ENCODE peak calls at places on chromosomes 2 and 18, in ten cellular contexts. One of them, this sample, is unnamed.
A peak's percentile ranks its signal among the peaks of the same experiment; 100 is the strongest.

GRCh38 chr2:27779417-27780055 is 8.0 kb downstream of the MRPL33 start:
- DNase-seq in HCT116: no peak
- DNase-seq in Peyer's patch: no peak
- DNase-seq in breast epithelium: no peak
- DNase-seq in IMR-90: no peak
- DNase-seq in upper lobe of left lung: no peak
- DNase-seq in A549: no peak
- DNase-seq in transverse colon: no peak
- DNase-seq in K562: no peak
- DNase-seq in tibial nerve: no peak
- DNase-seq in this sample: no peak

GRCh38 chr2:3761328-3761727 is 58.0 kb downstream of the DCDC2C start:
- DNase-seq in HCT116: no peak
- DNase-seq in Peyer's patch: no peak
- DNase-seq in breast epithelium: no peak
- DNase-seq in IMR-90: no peak
- DNase-seq in upper lobe of left lung: no peak
- DNase-seq in A549: no peak
- DNase-seq in transverse colon: no peak
- DNase-seq in K562: no peak
- DNase-seq in tibial nerve: no peak
- DNase-seq in this sample: no peak

GRCh38 chr2:120398961-120399888 is 53.3 kb downstream of the INHBB start:
- DNase-seq in HCT116: peak; percentile 41
- DNase-seq in Peyer's patch: no peak
- DNase-seq in breast epithelium: peak; percentile 73
- DNase-seq in IMR-90: no peak
- DNase-seq in upper lobe of left lung: no peak
- DNase-seq in A549: peak; percentile 94
- DNase-seq in transverse colon: peak; percentile 1
- DNase-seq in K562: peak; percentile 27
- DNase-seq in tibial nerve: no peak
- DNase-seq in this sample: peak; percentile 51

GRCh38 chr18:38198956-38199355 is 633.4 kb upstream of the CELF4 start:
- DNase-seq in HCT116: no peak
- DNase-seq in Peyer's patch: no peak
- DNase-seq in breast epithelium: no peak
- DNase-seq in IMR-90: no peak
- DNase-seq in upper lobe of left lung: no peak
- DNase-seq in A549: no peak
- DNase-seq in transverse colon: no peak
- DNase-seq in K562: no peak
- DNase-seq in tibial nerve: no peak
- DNase-seq in this sample: no peak

GRCh38 chr2:189179607-189179979 is at the start of gene COL5A2:
- DNase-seq in HCT116: no peak
- DNase-seq in Peyer's patch: peak; percentile 16
- DNase-seq in breast epithelium: peak; percentile 25
- DNase-seq in IMR-90: peak; percentile 91
- DNase-seq in upper lobe of left lung: no peak
- DNase-seq in A549: peak; percentile 15
- DNase-seq in transverse colon: peak; percentile 24
- DNase-seq in K562: no peak
- DNase-seq in tibial nerve: peak; percentile 23
- DNase-seq in this sample: no peak

GRCh38 chr2:27627963-27628766 is 647 bp downstream of the CCDC121 start:
- DNase-seq in HCT116: peak; percentile 18
- DNase-seq in Peyer's patch: no peak
- DNase-seq in breast epithelium: no peak
- DNase-seq in IMR-90: peak; percentile 96
- DNase-seq in upper lobe of left lung: no peak
- DNase-seq in A549: peak; percentile 25
- DNase-seq in transverse colon: no peak
- DNase-seq in K562: no peak
- DNase-seq in tibial nerve: no peak
- DNase-seq in this sample: no peak

GRCh38 chr2:85799215-85799956 is 45.6 kb downstream of the ATOH8 start:
- DNase-seq in HCT116: peak; percentile 19
- DNase-seq in Peyer's patch: no peak
- DNase-seq in breast epithelium: peak; percentile 38
- DNase-seq in IMR-90: no peak
- DNase-seq in upper lobe of left lung: peak; percentile 72
- DNase-seq in A549: peak; percentile 77
- DNase-seq in transverse colon: peak; percentile 12
- DNase-seq in K562: no peak
- DNase-seq in tibial nerve: no peak
- DNase-seq in this sample: peak; percentile 60

GRCh38 chr2:96692094-96692971 is 47.5 kb downstream of the LMAN2L start:
- DNase-seq in HCT116: no peak
- DNase-seq in Peyer's patch: no peak
- DNase-seq in breast epithelium: no peak
- DNase-seq in IMR-90: no peak
- DNase-seq in upper lobe of left lung: no peak
- DNase-seq in A549: no peak
- DNase-seq in transverse colon: no peak
- DNase-seq in K562: no peak
- DNase-seq in tibial nerve: no peak
- DNase-seq in this sample: peak; percentile 42

GRCh38 chr2:146214394-146214929 is 1630.4 kb upstream of the ACVR2A start:
- DNase-seq in HCT116: no peak
- DNase-seq in Peyer's patch: no peak
- DNase-seq in breast epithelium: no peak
- DNase-seq in IMR-90: no peak
- DNase-seq in upper lobe of left lung: no peak
- DNase-seq in A549: no peak
- DNase-seq in transverse colon: no peak
- DNase-seq in K562: no peak
- DNase-seq in tibial nerve: no peak
- DNase-seq in this sample: no peak

GRCh38 chr2:98348066-98348561 is 1.9 kb downstream of the CNGA3 start:
- DNase-seq in HCT116: no peak
- DNase-seq in Peyer's patch: no peak
- DNase-seq in breast epithelium: no peak
- DNase-seq in IMR-90: no peak
- DNase-seq in upper lobe of left lung: no peak
- DNase-seq in A549: no peak
- DNase-seq in transverse colon: no peak
- DNase-seq in K562: no peak
- DNase-seq in tibial nerve: no peak
- DNase-seq in this sample: no peak

GRCh38 chr2:54522624-54523281 is 66.6 kb downstream of the SPTBN1 start:
- DNase-seq in HCT116: peak; percentile 60
- DNase-seq in Peyer's patch: peak; percentile 61
- DNase-seq in breast epithelium: peak; percentile 40
- DNase-seq in IMR-90: peak; percentile 59
- DNase-seq in upper lobe of left lung: peak; percentile 66
- DNase-seq in A549: peak; percentile 64
- DNase-seq in transverse colon: peak; percentile 67
- DNase-seq in K562: peak; percentile 75
- DNase-seq in tibial nerve: no peak
- DNase-seq in this sample: peak; percentile 80

GRCh38 chr2:3535794-3536681 is 16.7 kb upstream of the ADI1 start:
- DNase-seq in HCT116: peak; percentile 26
- DNase-seq in Peyer's patch: no peak
- DNase-seq in breast epithelium: peak; percentile 31
- DNase-seq in IMR-90: peak; percentile 94
- DNase-seq in upper lobe of left lung: peak; percentile 64
- DNase-seq in A549: no peak
- DNase-seq in transverse colon: peak; percentile 33
- DNase-seq in K562: peak; percentile 47
- DNase-seq in tibial nerve: peak; percentile 49
- DNase-seq in this sample: peak; percentile 86

GRCh38 chr2:105557515-105557914 is 158.7 kb upstream of the FHL2 start:
- DNase-seq in HCT116: no peak
- DNase-seq in Peyer's patch: no peak
- DNase-seq in breast epithelium: no peak
- DNase-seq in IMR-90: no peak
- DNase-seq in upper lobe of left lung: no peak
- DNase-seq in A549: no peak
- DNase-seq in transverse colon: no peak
- DNase-seq in K562: no peak
- DNase-seq in tibial nerve: no peak
- DNase-seq in this sample: no peak

GRCh38 chr2:166230024-166230723 is 102.4 kb upstream of the SCN1A start:
- DNase-seq in HCT116: no peak
- DNase-seq in Peyer's patch: no peak
- DNase-seq in breast epithelium: no peak
- DNase-seq in IMR-90: peak; percentile 70
- DNase-seq in upper lobe of left lung: no peak
- DNase-seq in A549: no peak
- DNase-seq in transverse colon: no peak
- DNase-seq in K562: no peak
- DNase-seq in tibial nerve: no peak
- DNase-seq in this sample: no peak

GRCh38 chr2:74188696-74189095 is 9.7 kb upstream of the MTHFD2 start:
- DNase-seq in HCT116: no peak
- DNase-seq in Peyer's patch: no peak
- DNase-seq in breast epithelium: no peak
- DNase-seq in IMR-90: no peak
- DNase-seq in upper lobe of left lung: no peak
- DNase-seq in A549: no peak
- DNase-seq in transverse colon: no peak
- DNase-seq in K562: no peak
- DNase-seq in tibial nerve: no peak
- DNase-seq in this sample: no peak

GRCh38 chr2:43067254-43068052 is 159.0 kb downstream of the ZFP36L2 start:
- DNase-seq in HCT116: no peak
- DNase-seq in Peyer's patch: no peak
- DNase-seq in breast epithelium: no peak
- DNase-seq in IMR-90: no peak
- DNase-seq in upper lobe of left lung: no peak
- DNase-seq in A549: no peak
- DNase-seq in transverse colon: peak; percentile 6
- DNase-seq in K562: no peak
- DNase-seq in tibial nerve: no peak
- DNase-seq in this sample: peak; percentile 66

GRCh38 chr2:38514603-38515154 is 88.0 kb downstream of the HNRNPLL start:
- DNase-seq in HCT116: no peak
- DNase-seq in Peyer's patch: no peak
- DNase-seq in breast epithelium: no peak
- DNase-seq in IMR-90: no peak
- DNase-seq in upper lobe of left lung: no peak
- DNase-seq in A549: no peak
- DNase-seq in transverse colon: no peak
- DNase-seq in K562: no peak
- DNase-seq in tibial nerve: no peak
- DNase-seq in this sample: no peak

GRCh38 chr2:167783266-167784070 is 463.9 kb downstream of the STK39 start:
- DNase-seq in HCT116: no peak
- DNase-seq in Peyer's patch: no peak
- DNase-seq in breast epithelium: no peak
- DNase-seq in IMR-90: peak; percentile 10
- DNase-seq in upper lobe of left lung: no peak
- DNase-seq in A549: no peak
- DNase-seq in transverse colon: no peak
- DNase-seq in K562: no peak
- DNase-seq in tibial nerve: no peak
- DNase-seq in this sample: no peak

GRCh38 chr2:27494944-27495554 is at the start of gene FNDC4:
- DNase-seq in HCT116: no peak
- DNase-seq in Peyer's patch: no peak
- DNase-seq in breast epithelium: no peak
- DNase-seq in IMR-90: no peak
- DNase-seq in upper lobe of left lung: peak; percentile 89
- DNase-seq in A549: peak; percentile 41
- DNase-seq in transverse colon: peak; percentile 15
- DNase-seq in K562: peak; percentile 80
- DNase-seq in tibial nerve: no peak
- DNase-seq in this sample: peak; percentile 78

DNA sequence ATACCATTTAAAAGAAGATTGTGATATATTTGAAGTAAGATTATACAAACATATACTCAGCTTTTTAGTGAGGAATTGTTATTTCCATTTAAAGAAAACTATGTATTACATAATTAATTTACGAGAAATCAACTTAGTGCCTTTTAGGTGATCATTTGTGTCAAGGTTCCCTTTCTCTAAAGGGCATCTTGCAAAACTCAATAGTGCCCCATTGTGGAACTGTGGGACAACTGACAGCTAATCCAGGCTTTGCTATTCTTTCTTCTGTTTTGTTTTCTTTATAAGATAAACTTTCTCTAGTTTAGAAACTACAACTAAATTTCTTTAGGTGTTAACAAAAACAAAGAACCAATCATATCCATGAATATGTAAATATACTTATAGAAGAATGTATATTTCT is 24.3 kb upstream of the VIT start:
- DNase-seq in HCT116: peak; percentile 32
- DNase-seq in Peyer's patch: no peak
- DNase-seq in breast epithelium: no peak
- DNase-seq in IMR-90: peak; percentile 69
- DNase-seq in upper lobe of left lung: no peak
- DNase-seq in A549: no peak
- DNase-seq in transverse colon: no peak
- DNase-seq in K562: no peak
- DNase-seq in tibial nerve: no peak
- DNase-seq in this sample: no peak
- TF ChIP-seq CTCF in HCT116: peak; percentile 68
- TF ChIP-seq CTCF in Peyer's patch: no peak
- TF ChIP-seq CTCF in breast epithelium: peak; percentile 30
- TF ChIP-seq CTCF in IMR-90: peak; percentile 73
- TF ChIP-seq CTCF in upper lobe of left lung: no peak
- TF ChIP-seq CTCF in A549: peak; percentile 89
- TF ChIP-seq CTCF in transverse colon: no peak
- TF ChIP-seq CTCF in K562: peak; percentile 43
- TF ChIP-seq CTCF in tibial nerve: peak; percentile 42
- TF ChIP-seq CTCF in this sample: no peak

GRCh38 chr18:36977121-36977520 is 148.2 kb downstream of the KIAA1328 start:
- DNase-seq in HCT116: no peak
- DNase-seq in Peyer's patch: no peak
- DNase-seq in breast epithelium: no peak
- DNase-seq in IMR-90: no peak
- DNase-seq in upper lobe of left lung: no peak
- DNase-seq in A549: no peak
- DNase-seq in transverse colon: no peak
- DNase-seq in K562: no peak
- DNase-seq in tibial nerve: no peak
- DNase-seq in this sample: no peak
- TF ChIP-seq POLR2A in HCT116: no peak
- TF ChIP-seq POLR2A in Peyer's patch: no peak
- TF ChIP-seq POLR2A in breast epithelium: no peak
- TF ChIP-seq POLR2A in IMR-90: no peak
- TF ChIP-seq POLR2A in upper lobe of left lung: no peak
- TF ChIP-seq POLR2A in A549: no peak
- TF ChIP-seq POLR2A in transverse colon: no peak
- TF ChIP-seq POLR2A in K562: no peak
- TF ChIP-seq POLR2A in tibial nerve: no peak
- TF ChIP-seq POLR2A in this sample: no peak

GRCh38 chr2:215751911-215752272 is 261.5 kb downstream of the MREG start:
- DNase-seq in HCT116: no peak
- DNase-seq in Peyer's patch: no peak
- DNase-seq in breast epithelium: no peak
- DNase-seq in IMR-90: no peak
- DNase-seq in upper lobe of left lung: no peak
- DNase-seq in A549: no peak
- DNase-seq in transverse colon: no peak
- DNase-seq in K562: no peak
- DNase-seq in tibial nerve: no peak
- DNase-seq in this sample: no peak
- H3K4me1 ChIP-seq in HCT116: no peaks in the 10 kb centered on the region
- H3K4me1 ChIP-seq in Peyer's patch: peaks cover 27% of the 10 kb centered on the region
- H3K4me1 ChIP-seq in breast epithelium: no peaks in the 10 kb centered on the region
- H3K4me1 ChIP-seq in IMR-90: peaks cover 13% of the 10 kb centered on the region
- H3K4me1 ChIP-seq in upper lobe of left lung: peaks cover 18% of the 10 kb centered on the region
- H3K4me1 ChIP-seq in A549: peaks cover 52% of the 10 kb centered on the region
- H3K4me1 ChIP-seq in transverse colon: peaks cover 4% of the 10 kb centered on the region
- H3K4me1 ChIP-seq in K562: peaks cover 5% of the 10 kb centered on the region
- H3K4me1 ChIP-seq in tibial nerve: peaks cover 7% of the 10 kb centered on the region
- H3K4me1 ChIP-seq in this sample: no peaks in the 10 kb centered on the region

GRCh38 chr2:106882658-106883057 is 3.3 kb downstream of the ST6GAL2 start:
- DNase-seq in HCT116: no peak
- DNase-seq in Peyer's patch: no peak
- DNase-seq in breast epithelium: no peak
- DNase-seq in IMR-90: no peak
- DNase-seq in upper lobe of left lung: no peak
- DNase-seq in A549: peak; percentile 21
- DNase-seq in transverse colon: no peak
- DNase-seq in K562: no peak
- DNase-seq in tibial nerve: no peak
- DNase-seq in this sample: no peak
- TF ChIP-seq CTCF in HCT116: no peak
- TF ChIP-seq CTCF in Peyer's patch: no peak
- TF ChIP-seq CTCF in breast epithelium: no peak
- TF ChIP-seq CTCF in IMR-90: no peak
- TF ChIP-seq CTCF in upper lobe of left lung: no peak
- TF ChIP-seq CTCF in A549: peak; percentile 54
- TF ChIP-seq CTCF in transverse colon: no peak
- TF ChIP-seq CTCF in K562: no peak
- TF ChIP-seq CTCF in tibial nerve: no peak
- TF ChIP-seq CTCF in this sample: no peak

This sample was measured in spleen.